ENCODE peak calls at places on chromosomes 13 and 19, in nine cellular contexts. O is A549, R is HCT116, Z is tibial nerve, H is testis, A is endothelial cell of umbilical vein, Y is prostate gland, C is gastrocnemius medialis, X is transverse colon. K is an unnamed sample.

GRCh38 chr13:105774739-105775460 is 760.6 kb downstream of the EFNB2 start:
- DNase-seq in Z (no peak), H (no peak), X (no peak), R (peak), O (peak), Y (no peak), A (peak), C (no peak), K (no peak)

GRCh38 chr13:110258876-110259631 is 47.9 kb downstream of the COL4A1 start:
- DNase-seq in Y (no peak), C (no peak), X (no peak), H (no peak), O (no peak), R (no peak), A (peak), Z (no peak), K (no peak)

GRCh38 chr13:54574791-54575190 is 1546.2 kb downstream of the OLFM4 start:
- DNase-seq in A (no peak), C (no peak), R (no peak), Y (no peak), O (no peak), H (no peak), Z (no peak), X (no peak), K (no peak)

GRCh38 chr13:112444001-112444311 is 67.8 kb downstream of the SPACA7 start:
- DNase-seq in O (peak), R (peak), Y (peak), X (peak), A (peak), H (peak), Z (peak), C (no peak), K (peak)

GRCh38 chr19:45670670-45671453 is 2.8 kb downstream of the GIPR start:
- DNase-seq in O (peak), R (peak), A (peak), C (peak), Z (no peak), X (peak), Y (peak), H (peak), K (peak)

GRCh38 chr19:30710721-30711120 is 338.5 kb downstream of the ZNF536 start:
- DNase-seq in R (no peak), O (no peak), H (no peak), Z (no peak), X (no peak), C (no peak), Y (no peak), A (no peak), K (no peak)

GRCh38 chr13:26599885-26600284 is 42.4 kb downstream of the WASF3 start:
- DNase-seq in C (no peak), A (no peak), X (no peak), Z (no peak), H (no peak), R (no peak), O (no peak), Y (no peak), K (no peak)

GRCh38 chr19:4064073-4064550 is 2.6 kb downstream of the ZBTB7A start:
- DNase-seq in Y (no peak), A (peak), Z (no peak), X (peak), H (peak), O (no peak), R (no peak), C (peak), K (no peak)

GRCh38 chr13:95698047-95698749 is 21.3 kb downstream of the DNAJC3 start:
- DNase-seq in R (peak), H (no peak), O (no peak), Z (no peak), C (no peak), Y (no peak), X (no peak), A (no peak), K (no peak)

GRCh38 chr13:51148223-51148951 is 37.3 kb upstream of the C13orf42 start:
- DNase-seq in O (no peak), C (no peak), A (peak), H (no peak), R (no peak), Y (no peak), Z (no peak), X (no peak), K (no peak)

GRCh38 chr19:40962460-40962961 is 28.6 kb upstream of the CYP2B6 start:
- DNase-seq in Y (no peak), H (no peak), X (no peak), O (no peak), Z (no peak), A (no peak), R (no peak), C (no peak), K (no peak)

GRCh38 chr13:109479991-109480696 is 306.2 kb downstream of the IRS2 start:
- DNase-seq in A (no peak), Y (peak), Z (no peak), R (no peak), X (no peak), H (peak), C (no peak), O (no peak), K (no peak)

GRCh38 chr19:41799444-41800000 is 3.1 kb downstream of the CEACAM3 start:
- DNase-seq in O (no peak), Y (peak), X (peak), H (no peak), Z (no peak), C (no peak), A (no peak), R (no peak), K (no peak)

GRCh38 chr13:39603424-39603947 is 493 bp upstream of the LHFPL6 start:
- DNase-seq in X (peak), C (peak), A (peak), R (no peak), H (peak), Y (peak), Z (no peak), O (peak), K (peak)

GRCh38 chr13:40026174-40026585 is 370.7 kb downstream of the COG6 start:
- DNase-seq in X (no peak), A (no peak), C (no peak), H (no peak), R (no peak), Y (no peak), Z (no peak), O (no peak), K (no peak)

GRCh38 chr19:54164369-54165068 is 5.0 kb upstream of the LENG1 start:
- DNase-seq in C (no peak), R (peak), Y (peak), O (peak), X (peak), A (peak), H (peak), Z (peak), K (no peak)

GRCh38 chr13:102091231-102091630 is 310.6 kb downstream of the FGF14 start:
- DNase-seq in A (no peak), O (no peak), C (no peak), Z (no peak), X (no peak), Y (no peak), R (peak), H (no peak), K (no peak)

GRCh38 chr13:50685491-50685890 is 158.0 kb downstream of the DLEU7 start:
- DNase-seq in C (peak), Z (peak), R (no peak), H (peak), Y (peak), A (peak), O (no peak), X (peak), K (peak)

GRCh38 chr13:42176286-42176685 is 95.7 kb upstream of the AKAP11 start:
- DNase-seq in C (no peak), Y (no peak), Z (no peak), A (no peak), O (no peak), R (no peak), X (no peak), H (no peak), K (no peak)

GRCh38 chr13:106916329-106916728 is 348.4 kb upstream of the ARGLU1 start:
- DNase-seq in O (no peak), Z (no peak), H (no peak), C (no peak), A (no peak), X (no peak), R (no peak), Y (no peak), K (no peak)

GRCh38 chr13:32894589-32895001 is 121.6 kb upstream of the KL start:
- DNase-seq in R (no peak), Y (no peak), O (no peak), Z (no peak), H (no peak), A (no peak), X (no peak), C (no peak), K (no peak)

GRCh38 chr13:32783067-32783466 is 196.8 kb downstream of the PDS5B start:
- DNase-seq in R (no peak), Z (no peak), X (no peak), A (no peak), O (no peak), Y (no peak), H (no peak), C (no peak), K (no peak)

GRCh38 chr19:10836478-10837325 is 690 bp upstream of the TMED1 start:
- DNase-seq in Y (no peak), O (peak), Z (no peak), H (peak), C (peak), A (no peak), X (peak), R (peak), K (peak)

GRCh38 chr13:30364876-30365275 is 57.4 kb upstream of the UBE2L5 start:
- DNase-seq in R (no peak), Z (no peak), Y (no peak), C (no peak), X (no peak), O (no peak), A (peak), H (no peak), K (no peak)

GRCh38 chr13:96768524-96768923 is 225.8 kb downstream of the OXGR1 start:
- DNase-seq in R (no peak), A (no peak), Z (no peak), X (no peak), Y (no peak), C (no peak), H (no peak), O (no peak), K (no peak)

GRCh38 chr19:33811736-33812387 is 15.2 kb downstream of the KCTD15 start:
- DNase-seq in X (no peak), C (no peak), A (no peak), Y (no peak), O (no peak), Z (no peak), R (no peak), H (no peak), K (no peak)

GRCh38 chr19:2487090-2487489 is 11.2 kb downstream of the GADD45B start:
- DNase-seq in Z (no peak), O (no peak), R (no peak), H (no peak), A (no peak), C (no peak), Y (no peak), X (no peak), K (no peak)

GRCh38 chr13:35472308-35473008 is 4.0 kb downstream of the MAB21L1 start:
- DNase-seq in Y (no peak), A (no peak), C (no peak), H (no peak), X (no peak), Z (no peak), O (no peak), R (no peak), K (no peak)

GRCh38 chr13:64471916-64472315 is 2758.2 kb downstream of the PCDH9 start:
- DNase-seq in Z (no peak), X (no peak), A (peak), R (peak), C (no peak), H (no peak), Y (no peak), O (peak), K (no peak)

GRCh38 chr19:33686687-33687541 is 65.2 kb downstream of the CHST8 start:
- DNase-seq in R (no peak), X (no peak), A (no peak), C (no peak), Z (no peak), O (no peak), Y (no peak), H (no peak), K (peak)

GRCh38 chr19:23392706-23393105 is 2.6 kb downstream of the ZNF91 start:
- DNase-seq in X (no peak), R (no peak), H (no peak), Y (no peak), O (no peak), A (no peak), Z (no peak), C (no peak), K (no peak)

GRCh38 chr19:23395041-23395721 is at the start of gene ZNF91:
- DNase-seq in H (peak), Y (peak), Z (peak), A (peak), O (no peak), C (peak), X (peak), R (peak), K (peak)

GRCh38 chr19:23391239-23391638 is 4.0 kb downstream of the ZNF91 start:
- DNase-seq in A (no peak), X (no peak), Z (no peak), C (no peak), O (no peak), H (no peak), Y (no peak), R (no peak), K (no peak)

DNA sequence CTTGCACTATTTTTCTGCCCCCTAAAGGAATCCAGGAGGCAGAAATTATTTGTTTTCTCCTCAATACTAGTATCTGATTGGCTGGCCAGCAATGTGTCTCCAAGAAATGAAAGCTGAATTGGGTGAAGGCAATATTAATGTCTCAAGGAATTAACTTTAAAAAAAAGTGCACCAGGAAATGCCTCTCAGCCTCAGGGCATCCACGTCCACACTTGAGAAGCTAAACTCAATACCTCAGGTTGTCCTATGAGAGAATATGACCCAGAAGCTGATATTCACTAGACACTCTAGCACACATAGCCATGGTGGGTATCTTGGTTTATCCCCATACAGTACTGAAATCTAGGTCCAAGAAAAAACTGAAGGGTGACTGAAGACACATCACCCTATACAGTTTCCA is 2.1 kb downstream of the ZNF91 start:
- DNase-seq in R (no peak), C (no peak), H (no peak), O (no peak), A (no peak), Y (no peak), Z (no peak), X (no peak), K (no peak)
- H3K27ac ChIP-seq in R (no peak), C (no peak), H (no peak), O (no peak), A (no peak), Y (peak), Z (no peak), X (peak), K (peak)

GRCh38 chr19:39833160-39833463 is 850 bp downstream of the DYRK1B start:
- DNase-seq in O (no peak), H (no peak), C (no peak), X (no peak), Y (no peak), Z (no peak), A (no peak), R (no peak), K (no peak)

GRCh38 chr19:39831679-39832078 is 2.3 kb downstream of the DYRK1B start:
- DNase-seq in A (no peak), H (no peak), Y (no peak), C (no peak), X (no peak), R (no peak), O (no peak), Z (no peak), K (no peak)

GRCh38 chr19:39832341-39833083 is 1.4 kb downstream of the DYRK1B start:
- DNase-seq in X (no peak), A (no peak), C (no peak), H (no peak), Y (no peak), Z (no peak), R (no peak), O (no peak), K (no peak)

GRCh38 chr19:39834287-39834841 is 402 bp upstream of the DYRK1B start:
- DNase-seq in O (no peak), A (no peak), C (no peak), Z (no peak), X (no peak), H (no peak), R (no peak), Y (no peak), K (no peak)

DNA sequence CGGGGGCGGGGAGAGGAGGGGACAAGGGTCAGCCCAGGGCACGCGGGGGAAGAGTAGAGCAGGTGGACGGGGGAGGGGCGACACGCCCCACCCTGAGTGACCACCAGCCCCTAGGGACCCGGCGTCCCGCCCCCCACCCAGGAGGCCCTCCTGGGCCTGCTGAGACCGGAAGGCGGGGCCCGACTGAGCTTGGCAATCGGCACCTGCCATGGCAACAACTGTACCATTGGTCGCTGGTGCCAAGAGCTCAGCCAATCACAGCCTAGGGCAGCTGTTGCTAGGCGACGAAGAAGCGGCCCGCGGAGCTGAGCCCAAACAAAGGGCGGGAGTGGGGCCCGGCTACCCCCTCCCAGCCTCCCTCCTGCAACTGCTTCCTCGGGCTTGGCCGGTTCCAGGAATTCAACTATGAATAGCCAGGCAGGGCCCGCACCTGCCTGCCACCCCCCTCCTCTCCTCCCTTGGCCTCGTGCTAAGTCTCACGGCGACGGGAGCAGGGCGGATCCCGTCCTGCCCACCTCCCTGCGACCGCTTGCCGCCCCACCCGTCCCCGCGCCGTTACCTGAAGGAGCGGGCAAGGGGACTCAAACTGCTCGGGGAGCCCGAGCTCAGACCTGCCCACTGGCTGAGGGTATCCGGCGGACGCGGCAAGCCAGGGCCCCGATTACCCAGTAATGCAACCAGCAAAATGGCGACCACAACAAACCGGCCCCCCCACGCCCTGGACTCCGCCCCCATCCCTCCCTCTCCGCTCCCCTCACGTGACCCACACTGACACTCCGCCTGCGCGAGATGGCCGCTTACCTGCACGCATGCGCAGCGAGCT is at the start of gene DYRK1B:
- DNase-seq in R (no peak), H (peak), A (peak), X (peak), Z (peak), Y (peak), O (peak), C (peak), K (peak)
- TF ChIP-seq POLR2A in R (no peak), H (no peak), A (peak), X (peak), Z (peak), Y (no peak), O (peak), C (peak), K (peak)

GRCh38 chr13:108214511-108215383 is 589 bp downstream of the LIG4 start:
- DNase-seq in X (no peak), O (no peak), Y (no peak), R (no peak), H (peak), Z (no peak), C (peak), A (no peak), K (no peak)
- H3K27ac ChIP-seq in X (no peak), O (peak), Y (no peak), R (no peak), H (peak), Z (no peak), C (peak), A (no peak), K (peak)

GRCh38 chr13:28138756-28139470 is 568 bp downstream of the PAN3 start:
- DNase-seq in Y (peak), X (peak), C (peak), O (peak), A (peak), Z (peak), H (peak), R (peak), K (peak)
- TF ChIP-seq POLR2A in Y (peak), X (peak), C (peak), O (peak), A (no peak), Z (peak), H (no peak), R (no peak), K (peak)

DNA sequence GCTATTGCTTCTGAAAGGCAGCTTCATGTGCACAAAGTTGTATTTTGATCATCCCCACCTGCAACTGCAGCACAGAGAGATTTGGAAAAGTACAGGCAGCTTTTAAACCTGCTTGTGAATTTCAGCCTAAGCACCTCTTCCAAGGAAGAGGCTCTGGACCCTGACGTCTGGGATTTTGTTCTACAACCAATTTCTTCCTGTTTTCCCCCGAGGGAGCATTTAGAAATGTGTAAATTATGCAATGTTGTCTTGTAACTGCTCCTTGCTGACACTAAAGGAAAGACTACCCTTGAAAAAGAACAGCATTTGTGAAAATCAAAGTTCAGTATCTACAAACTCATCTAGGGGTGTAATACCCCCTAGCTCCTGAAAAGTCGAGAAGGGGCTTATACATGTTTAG is 15.4 kb downstream of the MED26 start:
- DNase-seq in Y (no peak), A (no peak), Z (no peak), R (no peak), O (no peak), H (no peak), C (no peak), X (no peak), K (no peak)
- H3K27ac ChIP-seq in Y (peak), A (no peak), Z (no peak), R (no peak), O (no peak), H (peak), C (peak), X (peak), K (peak)

GRCh38 chr13:28541966-28542365 is 47.0 kb upstream of the FLT1 start:
- DNase-seq in H (no peak), X (no peak), Z (no peak), A (peak), R (no peak), C (no peak), O (no peak), Y (no peak), K (no peak)

GRCh38 chr13:28538932-28539331 is 44.0 kb upstream of the FLT1 start:
- DNase-seq in A (no peak), H (no peak), Z (no peak), R (no peak), O (no peak), X (no peak), Y (no peak), C (no peak), K (no peak)

GRCh38 chr13:28540612-28541011 is 45.7 kb upstream of the FLT1 start:
- DNase-seq in A (no peak), R (no peak), X (no peak), H (no peak), Z (no peak), O (no peak), C (no peak), Y (no peak), K (no peak)

GRCh38 chr13:28537149-28537548 is 42.2 kb upstream of the FLT1 start:
- DNase-seq in Z (no peak), A (no peak), H (no peak), X (no peak), Y (no peak), O (no peak), C (no peak), R (no peak), K (no peak)

GRCh38 chr13:28539625-28540286 is 44.8 kb upstream of the FLT1 start:
- DNase-seq in X (no peak), Y (no peak), C (no peak), Z (no peak), A (no peak), H (no peak), O (no peak), R (no peak), K (no peak)
- TF ChIP-seq POLR2A in X (no peak), Y (no peak), C (no peak), Z (no peak), A (no peak), H (no peak), O (no peak), R (no peak), K (no peak)

K was measured in heart left ventricle.